ENCODE peak calls at places on chromosomes 1 and 21, in nine cellular contexts. H, G, N, K, C, J, Z, U and O are unnamed samples.

GRCh38 chr1:66371233-66372005 is 162.5 kb upstream of the SGIP1 start:
- DNase-seq in H (no peak), G (no peak), N (peak; percentile 86), K (no peak), C (no peak), J (no peak), Z (peak; percentile 55), U (peak; percentile 37), O (no peak)

GRCh38 chr1:110645172-110645571 is 29.6 kb downstream of the KCNA3 start:
- DNase-seq in H (no peak), G (no peak), N (no peak), K (no peak), C (no peak), J (no peak), Z (no peak), U (no peak), O (no peak)

GRCh38 chr1:35085421-35085820 is 6.2 kb downstream of the ZMYM1 start:
- DNase-seq in H (no peak), G (no peak), N (peak; percentile 26), K (no peak), C (no peak), J (no peak), Z (no peak), U (no peak), O (no peak)

GRCh38 chr1:33443067-33443704 is 12.3 kb upstream of the PHC2 start:
- DNase-seq in H (no peak), G (no peak), N (no peak), K (no peak), C (no peak), J (no peak), Z (no peak), U (no peak), O (no peak)

GRCh38 chr1:244730153-244730933 is 77.4 kb downstream of the DESI2 start:
- DNase-seq in H (peak; percentile 43), G (peak; percentile 52), N (peak; percentile 51), K (peak; percentile 73), C (peak; percentile 43), J (no peak), Z (peak; percentile 58), U (no peak), O (no peak)

GRCh38 chr1:118487932-118488331 is 302.9 kb upstream of the SPAG17 start:
- DNase-seq in H (no peak), G (no peak), N (no peak), K (no peak), C (no peak), J (no peak), Z (no peak), U (no peak), O (no peak)

GRCh38 chr1:113415256-113416189 is 25.2 kb downstream of the MAGI3 start:
- DNase-seq in H (no peak), G (no peak), N (peak; percentile 37), K (no peak), C (no peak), J (no peak), Z (no peak), U (no peak), O (no peak)

GRCh38 chr1:31580513-31580870 is 4.2 kb downstream of the TINAGL1 start:
- DNase-seq in H (no peak), G (no peak), N (no peak), K (no peak), C (peak; percentile 63), J (no peak), Z (peak; percentile 74), U (no peak), O (no peak)

GRCh38 chr1:26999440-26999987 is 6.0 kb downstream of the TRNP1 start:
- DNase-seq in H (peak; percentile 68), G (no peak), N (peak; percentile 98), K (peak; percentile 99), C (peak; percentile 83), J (no peak), Z (peak; percentile 85), U (peak; percentile 84), O (no peak)

GRCh38 chr1:108742268-108742667 is 4.2 kb upstream of the STXBP3 start:
- DNase-seq in H (no peak), G (no peak), N (no peak), K (peak; percentile 22), C (no peak), J (no peak), Z (no peak), U (no peak), O (no peak)

GRCh38 chr21:14303731-14304488 is 79.0 kb downstream of the HSPA13 start:
- DNase-seq in H (no peak), G (no peak), N (no peak), K (no peak), C (no peak), J (no peak), Z (no peak), U (no peak), O (no peak)

GRCh38 chr21:38914531-38915385 is 109.0 kb downstream of the ETS2 start:
- DNase-seq in H (no peak), G (no peak), N (no peak), K (peak; percentile 31), C (no peak), J (no peak), Z (no peak), U (no peak), O (no peak)
- H3K4me1 ChIP-seq in H (peaks cover 32% of the 10 kb centered on the region), G (no peaks in the 10 kb centered on the region), N (peaks cover 47% of the 10 kb centered on the region), K (peaks cover 20% of the 10 kb centered on the region), C (peaks cover 8% of the 10 kb centered on the region), J (no peaks in the 10 kb centered on the region), Z (peaks cover 8% of the 10 kb centered on the region), U (peaks cover 30% of the 10 kb centered on the region), O (no peaks in the 10 kb centered on the region)

GRCh38 chr1:224378855-224379631 is 22.4 kb downstream of the CNIH4 start:
- DNase-seq in H (no peak), G (no peak), N (no peak), K (no peak), C (no peak), J (no peak), Z (no peak), U (no peak), O (no peak)

GRCh38 chr1:224380003-224380402 is 23.3 kb downstream of the CNIH4 start:
- DNase-seq in H (peak; percentile 37), G (peak; percentile 57), N (no peak), K (no peak), C (no peak), J (no peak), Z (no peak), U (no peak), O (no peak)

GRCh38 chr1:224373008-224373590 is 16.4 kb downstream of the CNIH4 start:
- DNase-seq in H (no peak), G (no peak), N (no peak), K (no peak), C (no peak), J (no peak), Z (no peak), U (no peak), O (no peak)

GRCh38 chr1:224377676-224378006 is 21.0 kb downstream of the CNIH4 start:
- DNase-seq in H (no peak), G (peak; percentile 50), N (peak; percentile 23), K (no peak), C (no peak), J (no peak), Z (no peak), U (no peak), O (no peak)

GRCh38 chr1:224375059-224375458 is 18.4 kb downstream of the CNIH4 start:
- DNase-seq in H (no peak), G (no peak), N (no peak), K (no peak), C (no peak), J (no peak), Z (no peak), U (no peak), O (no peak)
- H3K27ac ChIP-seq in H (no peak overlapping the region), G (no peak overlapping the region), N (no peak overlapping the region), K (no peak overlapping the region), C (no peak overlapping the region), J (no peak overlapping the region), Z (no peak overlapping the region), U (no peak overlapping the region), O (no peak overlapping the region)

GRCh38 chr1:226550671-226551041 is 2.1 kb downstream of the STUM start:
- DNase-seq in H (no peak), G (no peak), N (no peak), K (no peak), C (no peak), J (no peak), Z (no peak), U (no peak), O (no peak)

GRCh38 chr1:226549094-226549936 is 751 bp downstream of the STUM start:
- DNase-seq in H (no peak), G (no peak), N (no peak), K (peak; percentile 46), C (peak; percentile 32), J (no peak), Z (no peak), U (no peak), O (no peak)

GRCh38 chr1:226548281-226549093 is at the start of gene STUM:
- DNase-seq in H (no peak), G (no peak), N (no peak), K (peak; percentile 68), C (peak; percentile 38), J (no peak), Z (no peak), U (no peak), O (no peak)

GRCh38 chr1:226551299-226551698 is 2.7 kb downstream of the STUM start:
- DNase-seq in H (no peak), G (no peak), N (no peak), K (no peak), C (peak; percentile 46), J (no peak), Z (no peak), U (no peak), O (no peak)

DNA sequence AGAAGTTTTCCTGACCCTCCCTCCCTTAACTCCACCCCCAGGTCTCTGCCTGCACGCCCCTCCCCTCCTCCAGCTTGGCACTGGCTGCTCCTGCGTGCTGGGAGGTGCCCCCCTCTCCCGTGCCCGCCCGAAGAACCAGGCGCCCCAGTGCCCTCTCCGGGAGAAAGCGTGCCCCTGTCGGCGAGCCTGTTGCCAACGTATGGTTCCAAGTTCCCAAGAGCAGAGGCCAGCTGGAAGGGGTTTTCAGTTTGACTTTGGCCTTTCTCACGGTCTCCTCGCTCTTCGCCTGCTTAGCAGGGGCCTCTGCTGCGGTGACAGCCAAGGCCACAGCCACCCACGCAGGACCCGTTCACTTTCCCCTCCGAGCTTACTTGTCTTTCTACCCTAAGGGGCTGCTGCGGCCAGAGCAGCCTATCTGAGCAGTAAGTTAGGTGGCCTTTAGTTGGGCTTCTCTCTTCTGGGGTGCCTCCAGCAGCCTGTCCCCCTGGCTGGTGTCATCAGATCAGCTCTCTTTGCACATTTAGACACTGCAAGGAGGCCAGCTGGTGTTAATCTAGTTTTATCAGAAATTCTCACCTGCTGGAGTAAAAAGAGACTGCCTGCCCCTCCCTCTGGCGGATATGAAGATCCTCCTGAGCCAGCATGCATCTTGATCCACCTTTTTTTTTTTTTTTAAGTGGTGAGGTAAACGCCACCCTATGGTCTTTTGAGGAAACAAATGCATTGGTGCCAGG is 1.5 kb downstream of the STUM start:
- DNase-seq in H (no peak), G (no peak), N (no peak), K (peak; percentile 76), C (peak; percentile 60), J (no peak), Z (no peak), U (peak; percentile 39), O (no peak)
- H3K4me3 ChIP-seq in H (no peak overlapping the region), G (peak overlapping the region; percentile 46), N (no peak overlapping the region), K (peak overlapping the region; percentile 69), C (peak overlapping the region; percentile 55), J (peak overlapping the region; percentile 56), Z (no peak overlapping the region), U (peak overlapping the region; percentile 57), O (peak overlapping the region; percentile 60)

DNA sequence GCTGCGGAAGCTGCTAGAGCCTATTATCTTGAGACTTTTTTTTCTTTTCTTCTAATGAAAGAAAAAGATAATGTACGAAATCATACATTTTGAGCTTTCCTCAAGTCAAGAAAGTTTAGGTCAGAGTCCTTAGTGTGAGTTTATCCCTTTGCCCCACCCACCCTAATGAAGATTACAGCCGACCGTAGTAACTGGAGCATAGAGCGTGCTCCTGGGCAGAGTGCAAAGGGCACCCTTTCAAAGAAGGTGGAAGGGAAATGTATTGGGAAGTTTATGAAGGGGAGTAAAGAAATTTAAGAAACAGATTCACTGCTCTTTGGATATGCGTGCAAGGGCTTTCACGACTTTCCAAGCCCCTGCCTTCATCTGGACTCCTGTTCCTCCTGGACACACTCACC is 17.2 kb downstream of the GNG12 start:
- DNase-seq in H (no peak), G (no peak), N (no peak), K (no peak), C (no peak), J (no peak), Z (no peak), U (no peak), O (no peak)
- H3K4me1 ChIP-seq in H (peaks cover 12% of the 10 kb centered on the region), G (no peaks in the 10 kb centered on the region), N (peaks cover 42% of the 10 kb centered on the region), K (peaks cover 21% of the 10 kb centered on the region), C (peaks cover 12% of the 10 kb centered on the region), J (no peaks in the 10 kb centered on the region), Z (peaks cover 24% of the 10 kb centered on the region), U (peaks cover 71% of the 10 kb centered on the region), O (no peaks in the 10 kb centered on the region)